ENCODE peak calls at places on chromosomes 12 and 14, in four cellular contexts. One of them, this sample, is unnamed.

GRCh38 chr12:12685305-12685704 is 10.7 kb downstream of the GPR19 start:
- DNase-seq in posterior vena cava: no peak
- DNase-seq in WTC11: peak; percentile 53
- DNase-seq in esophagus squamous epithelium: no peak
- DNase-seq in this sample: no peak

GRCh38 chr14:24377660-24378059 is 9.7 kb downstream of the NFATC4 start:
- DNase-seq in esophagus squamous epithelium: no peak
- DNase-seq in posterior vena cava: no peak
- DNase-seq in WTC11: peak; percentile 29
- DNase-seq in this sample: no peak

GRCh38 chr12:2097617-2098016 is 44.8 kb downstream of the CACNA1C start:
- DNase-seq in posterior vena cava: no peak
- DNase-seq in WTC11: no peak
- DNase-seq in esophagus squamous epithelium: no peak
- DNase-seq in this sample: no peak

GRCh38 chr14:72793154-72793725 is 100.7 kb downstream of the DPF3 start:
- DNase-seq in posterior vena cava: no peak
- DNase-seq in WTC11: no peak
- DNase-seq in esophagus squamous epithelium: no peak
- DNase-seq in this sample: no peak

GRCh38 chr14:94174622-94175402 is 690 bp downstream of the PPP4R4 start:
- DNase-seq in posterior vena cava: no peak
- DNase-seq in esophagus squamous epithelium: no peak
- DNase-seq in WTC11: peak; percentile 50
- DNase-seq in this sample: no peak

GRCh38 chr14:65461730-65462129 is 49.2 kb downstream of the FUT8 start:
- DNase-seq in posterior vena cava: no peak
- DNase-seq in esophagus squamous epithelium: no peak
- DNase-seq in WTC11: no peak
- DNase-seq in this sample: peak; percentile 23

GRCh38 chr12:3821441-3821840 is 51.8 kb downstream of the PARP11 start:
- DNase-seq in WTC11: no peak
- DNase-seq in esophagus squamous epithelium: no peak
- DNase-seq in posterior vena cava: no peak
- DNase-seq in this sample: no peak

GRCh38 chr14:76778546-76779215 is 17.4 kb downstream of the VASH1 start:
- DNase-seq in WTC11: no peak
- DNase-seq in esophagus squamous epithelium: no peak
- DNase-seq in posterior vena cava: peak; percentile 62
- DNase-seq in this sample: no peak

GRCh38 chr12:122203968-122204828 is 689 bp downstream of the B3GNT4 start:
- DNase-seq in esophagus squamous epithelium: no peak
- DNase-seq in WTC11: peak; percentile 48
- DNase-seq in posterior vena cava: peak; percentile 67
- DNase-seq in this sample: no peak

GRCh38 chr12:91643763-91644162 is 461.1 kb upstream of the DCN start:
- DNase-seq in WTC11: no peak
- DNase-seq in esophagus squamous epithelium: no peak
- DNase-seq in posterior vena cava: no peak
- DNase-seq in this sample: no peak

GRCh38 chr14:81314443-81315175 is 85.5 kb downstream of the STON2 start:
- DNase-seq in esophagus squamous epithelium: no peak
- DNase-seq in posterior vena cava: no peak
- DNase-seq in WTC11: no peak
- DNase-seq in this sample: no peak

GRCh38 chr12:80936353-80936641 is 1.4 kb downstream of the LIN7A start:
- DNase-seq in posterior vena cava: no peak
- DNase-seq in WTC11: no peak
- DNase-seq in esophagus squamous epithelium: no peak
- DNase-seq in this sample: no peak

GRCh38 chr12:28750946-28751714 is 397.9 kb upstream of the FAR2 start:
- DNase-seq in posterior vena cava: no peak
- DNase-seq in WTC11: no peak
- DNase-seq in esophagus squamous epithelium: no peak
- DNase-seq in this sample: no peak

GRCh38 chr14:104899781-104900180 is 24.9 kb upstream of the PLD4 start:
- DNase-seq in WTC11: no peak
- DNase-seq in esophagus squamous epithelium: no peak
- DNase-seq in posterior vena cava: no peak
- DNase-seq in this sample: no peak

GRCh38 chr12:12469386-12469785 is 93.3 kb downstream of the DUSP16 start:
- DNase-seq in posterior vena cava: no peak
- DNase-seq in WTC11: no peak
- DNase-seq in esophagus squamous epithelium: no peak
- DNase-seq in this sample: no peak

GRCh38 chr14:59190372-59190771 is 1.9 kb downstream of the DAAM1 start:
- DNase-seq in posterior vena cava: no peak
- DNase-seq in WTC11: peak; percentile 31
- DNase-seq in esophagus squamous epithelium: no peak
- DNase-seq in this sample: no peak

GRCh38 chr14:55354500-55354899 is 57.1 kb downstream of the ATG14 start:
- DNase-seq in WTC11: peak; percentile 62
- DNase-seq in esophagus squamous epithelium: no peak
- DNase-seq in posterior vena cava: no peak
- DNase-seq in this sample: peak; percentile 6

GRCh38 chr14:72550513-72550912 is 343.4 kb downstream of the DPF3 start:
- DNase-seq in esophagus squamous epithelium: no peak
- DNase-seq in posterior vena cava: no peak
- DNase-seq in WTC11: no peak
- DNase-seq in this sample: no peak

GRCh38 chr12:27095346-27095745 is 13.0 kb upstream of the C12orf71 start:
- DNase-seq in posterior vena cava: no peak
- DNase-seq in WTC11: no peak
- DNase-seq in esophagus squamous epithelium: no peak
- DNase-seq in this sample: no peak

GRCh38 chr12:114476159-114476558 is 70.2 kb upstream of the TBX5 start:
- DNase-seq in WTC11: no peak
- DNase-seq in posterior vena cava: no peak
- DNase-seq in esophagus squamous epithelium: no peak
- DNase-seq in this sample: no peak

GRCh38 chr14:79369359-79370332 is 841.7 kb downstream of the DIO2 start:
- DNase-seq in posterior vena cava: no peak
- DNase-seq in WTC11: no peak
- DNase-seq in esophagus squamous epithelium: no peak
- DNase-seq in this sample: no peak